ENCODE peak calls at places on chromosomes 4 and X, in six cellular contexts. V is ACHN, J is upper lobe of right lung, R is NAMALWA, D is suprapubic skin, K is activated gamma-delta T cell treated with Interleukin-2 at 50 U/mL for 16 hours. O is an unnamed sample.

GRCh38 chr4:113300384-113301011 is 251.0 kb downstream of the ANK2 start:
- DNase-seq in R (no peak), K (no peak), D (no peak), J (no peak), V (peak; percentile 68), O (no peak)

GRCh38 chr4:128386761-128387599 is 99.4 kb upstream of the PGRMC2 start:
- DNase-seq in D (peak; percentile 96), K (no peak), V (peak; percentile 96), J (peak; percentile 76), R (no peak), O (peak; percentile 89)

GRCh38 chrX:143121471-143121870 is 95.7 kb downstream of the SPANXN4 start:
- DNase-seq in D (no peak), V (no peak), J (no peak), R (no peak), K (no peak), O (peak; percentile 85)

GRCh38 chrX:39397561-39398200 is 596.4 kb downstream of the MID1IP1 start:
- DNase-seq in V (no peak), K (no peak), D (no peak), J (no peak), R (no peak), O (peak; percentile 64)

GRCh38 chr4:156923525-156923924 is 48.1 kb downstream of the PDGFC start:
- DNase-seq in R (no peak), J (no peak), D (no peak), V (no peak), K (no peak), O (no peak)

GRCh38 chr4:142960134-142960533 is 114.0 kb upstream of the INPP4B start:
- DNase-seq in R (no peak), J (no peak), D (no peak), V (no peak), K (no peak), O (no peak)

GRCh38 chrX:153327561-153327960 is 6.0 kb upstream of the PNMA6F start:
- DNase-seq in V (no peak), R (no peak), K (no peak), J (no peak), D (no peak), O (no peak)

GRCh38 chrX:87517571-87518141 is at the start of gene KLHL4:
- DNase-seq in K (no peak), V (peak; percentile 45), J (no peak), D (no peak), R (no peak), O (no peak)

GRCh38 chr4:124151031-124151430 is 561.5 kb downstream of the ANKRD50 start:
- DNase-seq in K (no peak), R (no peak), J (no peak), V (no peak), D (no peak), O (no peak)

GRCh38 chrX:73683236-73683859 is 120.4 kb downstream of the CHIC1 start:
- DNase-seq in K (no peak), V (no peak), R (no peak), D (no peak), J (no peak), O (no peak)

GRCh38 chrX:138925330-138925729 is 213.8 kb upstream of the FGF13 start:
- DNase-seq in D (no peak), V (no peak), K (no peak), J (no peak), R (no peak), O (no peak)

GRCh38 chrX:69163936-69164741 is 1.1 kb downstream of the PJA1 start:
- DNase-seq in D (no peak), K (peak; percentile 52), V (no peak), R (peak; percentile 68), J (peak; percentile 66), O (no peak)

GRCh38 chrX:11197671-11198070 is 86.5 kb downstream of the HCCS start:
- DNase-seq in D (no peak), V (no peak), J (no peak), R (no peak), K (no peak), O (no peak)

GRCh38 chr4:108830509-108831244 is 67.8 kb upstream of the ETNPPL start:
- DNase-seq in V (no peak), R (no peak), D (no peak), K (no peak), J (peak; percentile 81), O (peak; percentile 23)

GRCh38 chrX:97692575-97692974 is 808.9 kb downstream of the RPA4 start:
- DNase-seq in R (no peak), D (no peak), K (no peak), J (no peak), V (no peak), O (no peak)

GRCh38 chrX:35340451-35340850 is 397.9 kb downstream of the FAM47B start:
- DNase-seq in K (no peak), D (no peak), V (no peak), R (no peak), J (no peak), O (no peak)

GRCh38 chr4:145868637-145869409 is 69.8 kb downstream of the ZNF827 start:
- DNase-seq in R (peak; percentile 28), K (no peak), D (no peak), V (peak; percentile 20), J (no peak), O (no peak)

GRCh38 chrX:68846536-68846935 is 17.7 kb downstream of the EFNB1 start:
- DNase-seq in K (no peak), D (no peak), J (no peak), R (no peak), V (no peak), O (no peak)

GRCh38 chr4:55312491-55313101 is 33.4 kb upstream of the SRD5A3 start:
- DNase-seq in J (no peak), V (peak; percentile 27), D (peak; percentile 68), K (peak; percentile 11), R (peak; percentile 64), O (peak; percentile 1)

GRCh38 chrX:56788229-56788628 is 59.2 kb downstream of the NBDY start:
- DNase-seq in K (no peak), J (peak; percentile 8), V (no peak), R (no peak), D (peak; percentile 46), O (no peak)

GRCh38 chr4:38461342-38461741 is 202.7 kb upstream of the KLF3 start:
- DNase-seq in V (no peak), D (no peak), K (no peak), R (no peak), J (no peak), O (no peak)

GRCh38 chrX:37509349-37509748 is 62.1 kb upstream of the LANCL3 start:
- DNase-seq in J (no peak), R (peak; percentile 21), K (no peak), D (no peak), V (peak; percentile 0), O (no peak)

GRCh38 chrX:1536712-1537030 is 314 bp downstream of the P2RY8 start:
- DNase-seq in D (no peak), J (peak; percentile 65), K (no peak), R (no peak), V (no peak), O (no peak)

GRCh38 chr4:87848622-87849351 is 16.0 kb downstream of the MEPE start:
- DNase-seq in K (peak; percentile 12), V (peak; percentile 59), J (no peak), D (no peak), R (peak; percentile 62), O (peak; percentile 55)

GRCh38 chr4:125958519-125958918 is 643.8 kb downstream of the FAT4 start:
- DNase-seq in J (no peak), V (no peak), K (no peak), D (no peak), R (no peak), O (no peak)

GRCh38 chr4:88230953-88231835 is 53.2 kb downstream of the PPM1K start:
- DNase-seq in K (no peak), J (no peak), R (no peak), D (no peak), V (no peak), O (no peak)

GRCh38 chr4:183082053-183082452 is 17.0 kb upstream of the WWC2 start:
- DNase-seq in V (no peak), J (no peak), D (no peak), K (no peak), R (no peak), O (no peak)

GRCh38 chr4:107619065-107619464 is 101.0 kb downstream of the PAPSS1 start:
- DNase-seq in V (no peak), D (no peak), R (no peak), K (no peak), J (no peak), O (no peak)

GRCh38 chr4:181728567-181728966 is 514.6 kb upstream of the TENM3 start:
- DNase-seq in R (no peak), J (no peak), D (no peak), K (no peak), V (no peak), O (no peak)

GRCh38 chr4:111519683-111520082 is 625.6 kb upstream of the FAM241A start:
- DNase-seq in K (no peak), J (no peak), R (no peak), D (no peak), V (no peak), O (no peak)

O was measured in COR-L47.